ENCODE peak calls at places on chromosome 13, in four cellular contexts. E is GM23248, P is IMR-90, T is MM.1S. S is an unnamed sample. For H4K20me1, the result is how much of the 10 kb centered on the place peaks cover.

GRCh38 chr13:96730676-96731075 is 263.6 kb downstream of the OXGR1 start:
- DNase-seq in P (no peak), E (no peak), T (no peak), S (no peak)

GRCh38 chr13:79870123-79870522 is 389.2 kb downstream of the NDFIP2 start:
- DNase-seq in E (peak), T (no peak), P (peak), S (no peak)

GRCh38 chr13:48319458-48320395 is 16.2 kb downstream of the RB1 start:
- DNase-seq in P (no peak), E (no peak), T (no peak), S (no peak)

GRCh38 chr13:72437458-72437857 is 290.0 kb downstream of the MZT1 start:
- DNase-seq in P (peak), T (no peak), E (no peak), S (no peak)

GRCh38 chr13:94344126-94344863 is 135.2 kb downstream of the DCT start:
- DNase-seq in T (no peak), P (peak), E (peak), S (no peak)

GRCh38 chr13:29774830-29775229 is 75.6 kb downstream of the UBL3 start:
- DNase-seq in E (no peak), T (no peak), P (no peak), S (no peak)

GRCh38 chr13:31129419-31129818 is 32.3 kb downstream of the HSPH1 start:
- DNase-seq in T (no peak), P (no peak), E (no peak), S (no peak)

GRCh38 chr13:70959376-70959775 is 851.1 kb upstream of the KLHL1 start:
- DNase-seq in E (no peak), T (no peak), P (no peak), S (no peak)

GRCh38 chr13:91232716-91233115 is 114.8 kb upstream of the MIR17HG start:
- DNase-seq in P (no peak), E (no peak), T (no peak), S (no peak)

GRCh38 chr13:21616880-21617279 is 12.9 kb upstream of the MICU2 start:
- DNase-seq in E (no peak), P (no peak), T (no peak), S (no peak)

GRCh38 chr13:108437496-108437895 is 168.0 kb downstream of the TNFSF13B start:
- DNase-seq in T (no peak), P (no peak), E (no peak), S (no peak)

GRCh38 chr13:98273824-98274786 is 97.0 kb upstream of the RNF113B start:
- DNase-seq in E (no peak), T (no peak), P (peak), S (no peak)

GRCh38 chr13:110511509-110512181 is 49.9 kb downstream of the RAB20 start:
- DNase-seq in T (no peak), P (no peak), E (no peak), S (no peak)

GRCh38 chr13:110506859-110507566 is 54.5 kb downstream of the RAB20 start:
- DNase-seq in T (no peak), P (peak), E (no peak), S (no peak)

GRCh38 chr13:110507678-110508381 is 53.7 kb downstream of the RAB20 start:
- DNase-seq in T (peak), P (no peak), E (no peak), S (no peak)

GRCh38 chr13:110509971-110510786 is 51.3 kb downstream of the RAB20 start:
- DNase-seq in P (peak), E (peak), T (no peak), S (no peak)

DNA sequence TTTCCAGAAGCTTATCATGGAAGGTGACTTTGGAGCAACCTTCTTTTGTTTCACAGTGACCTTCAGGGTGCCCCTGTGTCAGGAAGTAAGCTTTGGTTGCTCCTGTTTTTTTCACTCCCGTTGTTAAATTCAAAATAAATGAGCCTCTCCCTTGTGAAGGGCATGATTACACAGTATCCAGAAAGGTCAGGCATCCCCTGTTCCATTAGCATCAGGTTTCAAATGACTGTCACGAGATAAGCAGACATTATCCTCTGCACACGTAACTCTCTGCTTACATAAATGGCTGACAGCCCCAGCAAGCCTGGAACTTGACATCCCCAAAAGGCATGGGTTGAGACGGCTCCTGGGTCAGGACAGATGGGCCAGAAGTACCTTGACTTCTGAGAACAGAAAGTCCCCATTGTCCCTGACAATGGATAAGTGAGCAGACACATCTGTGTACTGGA is 52.0 kb downstream of the RAB20 start:
- DNase-seq in T (no peak), E (no peak), P (peak), S (no peak)
- H4K20me1 ChIP-seq in T (under half), E (under half), P (under half), S (under half)

GRCh38 chr13:114155320-114155719 is 22.9 kb upstream of the RASA3 start:
- DNase-seq in P (no peak), T (no peak), E (no peak), S (no peak)

GRCh38 chr13:114154476-114154875 is 22.1 kb upstream of the RASA3 start:
- DNase-seq in T (no peak), E (no peak), P (no peak), S (no peak)

GRCh38 chr13:114153485-114154080 is 21.2 kb upstream of the RASA3 start:
- DNase-seq in E (no peak), P (no peak), T (no peak), S (no peak)

GRCh38 chr13:114157869-114158495 is 21.1 kb upstream of the CFAP97D2 start:
- DNase-seq in T (no peak), P (no peak), E (no peak), S (no peak)

DNA sequence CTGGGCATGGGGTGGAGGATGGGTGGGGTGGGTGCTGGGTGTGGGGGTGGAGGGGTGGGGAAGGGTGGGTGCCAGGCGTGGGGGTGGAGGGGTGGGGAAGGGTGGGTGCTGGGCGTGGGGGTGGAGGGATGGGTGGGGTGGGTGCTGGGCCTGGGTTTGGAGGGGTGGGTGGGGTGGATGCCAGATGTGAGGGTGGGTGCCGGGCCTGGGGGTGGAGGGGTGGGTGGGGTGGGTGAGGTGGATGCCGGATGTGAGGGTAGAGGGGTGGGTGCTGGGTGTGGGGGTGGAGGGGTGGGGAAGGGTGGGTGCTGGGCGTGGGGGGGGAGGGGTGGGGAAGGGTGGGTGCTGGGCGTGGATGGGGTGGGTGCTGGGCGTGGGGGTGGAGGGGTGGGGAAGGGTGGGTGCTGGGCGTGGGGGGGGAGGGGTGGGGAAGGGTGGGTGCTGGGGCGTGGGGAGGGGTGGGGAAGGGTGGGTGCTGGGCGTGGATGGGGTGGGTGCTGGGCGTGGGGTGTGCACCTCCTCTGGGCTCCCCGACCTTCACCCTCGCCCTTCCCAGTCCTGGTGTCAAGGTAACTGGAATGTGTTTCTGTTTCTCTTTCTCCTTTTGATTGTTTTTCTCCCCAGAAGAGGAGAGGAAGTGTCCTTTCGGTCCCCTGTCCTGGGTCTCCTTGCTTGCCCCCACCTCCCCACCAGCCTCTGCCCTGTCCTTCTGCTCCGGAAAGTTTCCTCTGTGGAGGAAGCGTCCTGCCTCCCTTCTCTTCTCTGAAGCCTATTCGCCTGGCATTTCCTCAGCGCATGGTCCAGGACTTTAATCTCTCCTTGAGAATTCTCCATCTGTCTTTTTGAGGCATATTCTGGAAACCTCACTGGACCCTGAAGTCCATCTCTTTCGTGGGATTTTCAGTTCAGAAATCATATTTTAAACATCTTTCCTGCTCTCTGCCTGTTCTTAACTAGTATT is 22.9 kb upstream of the CFAP97D2 start:
- DNase-seq in T (no peak), E (no peak), P (no peak), S (no peak)
- H3K27ac ChIP-seq in T (no peak), E (no peak), P (no peak), S (no peak)

DNA sequence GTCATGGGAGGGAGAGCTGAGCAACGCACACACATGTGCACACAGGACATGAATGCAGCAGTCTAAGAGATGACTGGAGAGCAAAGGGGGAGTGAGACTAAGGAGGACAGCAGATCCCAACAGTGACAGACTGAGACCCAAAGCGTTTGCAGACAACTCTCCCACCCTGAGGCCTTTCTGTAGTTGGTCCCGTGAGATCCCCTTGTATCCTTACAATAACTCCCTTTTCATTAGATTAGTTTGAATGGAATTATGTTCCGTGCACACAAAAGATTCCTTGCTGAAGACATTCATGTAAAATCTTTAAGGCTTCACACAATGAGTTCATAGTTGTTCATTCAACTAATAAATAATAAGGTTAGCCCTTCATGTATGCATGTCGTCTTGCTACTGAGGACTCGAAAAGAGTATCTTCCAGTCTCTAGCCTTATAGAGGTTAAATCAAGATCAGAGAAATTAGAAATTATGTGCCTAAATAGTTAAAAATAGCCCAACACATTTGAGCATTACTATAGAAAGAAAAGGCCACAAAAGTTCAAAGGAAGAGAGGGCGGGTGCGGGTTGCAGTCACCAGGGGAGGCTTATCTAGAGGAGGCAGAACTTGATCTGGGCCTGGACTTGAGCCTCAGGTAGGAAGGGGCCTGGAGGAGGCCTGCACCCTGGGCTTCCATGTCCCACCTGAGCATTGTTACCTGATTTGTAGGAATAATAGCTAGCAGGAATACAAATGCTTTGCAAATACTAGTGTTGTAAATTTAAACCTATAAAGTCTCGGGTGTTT is 3.1 kb upstream of the GTF3A start:
- DNase-seq in T (no peak), P (no peak), E (no peak), S (no peak)
- H4K20me1 ChIP-seq in T (under half), P (under half), E (under half), S (under half)

GRCh38 chr13:46620029-46620428 is 67.1 kb downstream of the LRCH1 start:
- DNase-seq in T (no peak), E (no peak), P (no peak), S (no peak)

GRCh38 chr13:46621133-46621532 is 68.2 kb downstream of the LRCH1 start:
- DNase-seq in T (no peak), P (no peak), E (no peak), S (no peak)

GRCh38 chr13:46617382-46617781 is 64.4 kb downstream of the LRCH1 start:
- DNase-seq in E (peak), P (peak), T (no peak), S (no peak)

GRCh38 chr13:46615888-46616531 is 63.0 kb downstream of the LRCH1 start:
- DNase-seq in T (no peak), E (peak), P (peak), S (no peak)

GRCh38 chr13:46617885-46618284 is 64.9 kb downstream of the LRCH1 start:
- DNase-seq in P (no peak), T (no peak), E (no peak), S (no peak)
- H3K27ac ChIP-seq in P (no peak), T (no peak), E (no peak), S (no peak)

GRCh38 chr13:26503826-26504594 is 53.5 kb upstream of the WASF3 start:
- DNase-seq in P (no peak), T (no peak), E (no peak), S (no peak)
- H4K20me1 ChIP-seq in P (under half), T (under half), E (under half), S (under half)

GRCh38 chr13:38705351-38705750 is 18.5 kb downstream of the FREM2 start:
- DNase-seq in P (no peak), T (no peak), E (no peak), S (no peak)
- H3K27ac ChIP-seq in P (no peak), T (no peak), E (no peak), S (no peak)

GRCh38 chr13:32889986-32890565 is 126.1 kb upstream of the KL start:
- DNase-seq in E (peak), P (no peak), T (no peak), S (no peak)
- H4K20me1 ChIP-seq in E (under half), P (under half), T (under half), S (under half)

GRCh38 chr13:78649997-78650724 is 8.8 kb downstream of the OBI1 start:
- DNase-seq in E (no peak), P (no peak), T (no peak), S (no peak)

GRCh38 chr13:78655007-78655406 is 3.9 kb downstream of the OBI1 start:
- DNase-seq in E (no peak), T (no peak), P (no peak), S (no peak)

GRCh38 chr13:78652651-78653050 is 6.3 kb downstream of the OBI1 start:
- DNase-seq in E (no peak), P (no peak), T (no peak), S (no peak)

GRCh38 chr13:78655906-78656305 is 3.0 kb downstream of the OBI1 start:
- DNase-seq in T (no peak), P (no peak), E (no peak), S (no peak)

GRCh38 chr13:78650725-78651083 is 8.3 kb downstream of the OBI1 start:
- DNase-seq in T (no peak), P (no peak), E (peak), S (no peak)
- H3K27ac ChIP-seq in T (no peak), P (no peak), E (no peak), S (no peak)

GRCh38 chr13:113211774-113212173 is 2.4 kb downstream of the CUL4A start:
- DNase-seq in P (no peak), T (no peak), E (no peak), S (no peak)
- H4K20me1 ChIP-seq in P (half or more), T (under half), E (under half), S (under half)